ENCODE peak calls at places on chromosomes 11 and 22, in seven cellular contexts. X, J, Y, C, U, V and E are unnamed samples.

GRCh38 chr22:26471522-26471921 is 12.1 kb downstream of the HPS4 start:
- DNase-seq in X (no peak), J (peak; percentile 98), Y (no peak), C (no peak), U (no peak), V (peak; percentile 66), E (no peak)

GRCh38 chr11:118918128-118918685 is 7.5 kb downstream of the BCL9L start:
- DNase-seq in X (peak; percentile 75), J (peak; percentile 89), Y (peak; percentile 45), C (peak; percentile 88), U (no peak), V (peak; percentile 94), E (peak; percentile 80)

GRCh38 chr11:41982975-41983374 is 523.5 kb upstream of the LRRC4C start:
- DNase-seq in X (no peak), J (peak; percentile 55), Y (no peak), C (no peak), U (no peak), V (no peak), E (no peak)

GRCh38 chr11:62130498-62131464 is 7.0 kb downstream of the INCENP start:
- DNase-seq in X (no peak), J (no peak), Y (no peak), C (no peak), U (no peak), V (no peak), E (no peak)

GRCh38 chr22:48744283-48744641 is 1083.4 kb downstream of the BRD1 start:
- DNase-seq in X (peak; percentile 11), J (no peak), Y (no peak), C (no peak), U (no peak), V (no peak), E (no peak)

GRCh38 chr11:47889714-47890441 is 41.7 kb upstream of the NUP160 start:
- DNase-seq in X (no peak), J (no peak), Y (no peak), C (no peak), U (no peak), V (no peak), E (no peak)

GRCh38 chr22:39236321-39237275 is 8.2 kb downstream of the PDGFB start:
- DNase-seq in X (no peak), J (no peak), Y (peak; percentile 78), C (no peak), U (peak; percentile 35), V (peak; percentile 87), E (no peak)

GRCh38 chr11:17741487-17741886 is 6.9 kb downstream of the KCNC1 start:
- DNase-seq in X (no peak), J (no peak), Y (no peak), C (no peak), U (no peak), V (peak; percentile 32), E (no peak)

GRCh38 chr11:13298765-13299164 is 21.2 kb downstream of the BMAL1 start:
- DNase-seq in X (no peak), J (no peak), Y (no peak), C (no peak), U (no peak), V (no peak), E (no peak)

GRCh38 chr11:57426754-57427691 is at the start of gene SLC43A3:
- DNase-seq in X (peak; percentile 77), J (peak; percentile 92), Y (no peak), C (peak; percentile 89), U (peak; percentile 64), V (peak; percentile 85), E (peak; percentile 96)

GRCh38 chr11:42243370-42243769 is 783.9 kb upstream of the LRRC4C start:
- DNase-seq in X (no peak), J (no peak), Y (no peak), C (no peak), U (no peak), V (no peak), E (no peak)

GRCh38 chr11:61985863-61986262 is 18.4 kb upstream of the FTH1 start:
- DNase-seq in X (no peak), J (no peak), Y (no peak), C (no peak), U (no peak), V (no peak), E (no peak)

GRCh38 chr11:3823762-3824506 is 15.6 kb downstream of the PGAP2 start:
- DNase-seq in X (no peak), J (no peak), Y (no peak), C (no peak), U (no peak), V (no peak), E (no peak)

GRCh38 chr11:117876341-117877119 is at the start of gene FXYD6:
- DNase-seq in X (peak; percentile 88), J (peak; percentile 42), Y (peak; percentile 90), C (no peak), U (no peak), V (no peak), E (peak; percentile 58)

GRCh38 chr11:65378928-65379638 is 3.4 kb downstream of the SLC25A45 start:
- DNase-seq in X (no peak), J (no peak), Y (no peak), C (peak; percentile 44), U (no peak), V (no peak), E (no peak)

GRCh38 chr11:120424970-120425332 is 86.6 kb upstream of the GRIK4 start:
- DNase-seq in X (no peak), J (no peak), Y (no peak), C (no peak), U (no peak), V (no peak), E (no peak)

GRCh38 chr11:133331031-133331430 is 201.3 kb downstream of the OPCML start:
- DNase-seq in X (no peak), J (no peak), Y (no peak), C (no peak), U (no peak), V (no peak), E (no peak)

GRCh38 chr11:95563173-95563572 is 226.4 kb downstream of the FAM76B start:
- DNase-seq in X (no peak), J (peak; percentile 35), Y (no peak), C (no peak), U (no peak), V (no peak), E (no peak)

GRCh38 chr11:126366064-126366822 is 10.8 kb downstream of the ST3GAL4 start:
- DNase-seq in X (peak; percentile 88), J (no peak), Y (no peak), C (peak; percentile 37), U (no peak), V (no peak), E (no peak)

GRCh38 chr22:30985561-30986208 is 16.6 kb downstream of the TUG1 start:
- DNase-seq in X (no peak), J (no peak), Y (no peak), C (no peak), U (no peak), V (no peak), E (no peak)

GRCh38 chr11:117905524-117905923 is 23.7 kb downstream of the TMPRSS13 start:
- DNase-seq in X (no peak), J (no peak), Y (no peak), C (no peak), U (no peak), V (peak; percentile 19), E (peak; percentile 6)

GRCh38 chr11:10728779-10729472 is 22.1 kb upstream of the CTR9 start:
- DNase-seq in X (peak; percentile 39), J (no peak), Y (no peak), C (no peak), U (no peak), V (no peak), E (no peak)